ENCODE peak calls at places on chromosome 11, in five cellular contexts. One of them, this sample, is unnamed.

GRCh38 chr11:22432331-22433065 is 94.3 kb downstream of the SLC17A6 start:
- DNase-seq in GM12892: no peak
- DNase-seq in H1: peak; percentile 69
- DNase-seq in HepG2: no peak
- DNase-seq in K562: no peak
- DNase-seq in this sample: peak; percentile 8

GRCh38 chr11:69327741-69328191 is 33.8 kb downstream of the MYEOV start:
- DNase-seq in H1: no peak
- DNase-seq in GM12892: no peak
- DNase-seq in K562: no peak
- DNase-seq in HepG2: no peak
- DNase-seq in this sample: no peak

GRCh38 chr11:61690706-61691377 is 10.7 kb downstream of the DAGLA start:
- DNase-seq in K562: no peak
- DNase-seq in GM12892: no peak
- DNase-seq in HepG2: no peak
- DNase-seq in H1: no peak
- DNase-seq in this sample: no peak

GRCh38 chr11:125968363-125968762 is 22.5 kb downstream of the VSIG10L2 start:
- DNase-seq in GM12892: no peak
- DNase-seq in HepG2: peak; percentile 70
- DNase-seq in H1: no peak
- DNase-seq in K562: no peak
- DNase-seq in this sample: no peak

GRCh38 chr11:3747704-3748103 is 49.6 kb downstream of the NUP98 start:
- DNase-seq in H1: no peak
- DNase-seq in GM12892: no peak
- DNase-seq in HepG2: no peak
- DNase-seq in K562: no peak
- DNase-seq in this sample: no peak

GRCh38 chr11:124174001-124174400 is 9.1 kb upstream of the OR10D3 start:
- DNase-seq in GM12892: no peak
- DNase-seq in K562: peak; percentile 38
- DNase-seq in H1: no peak
- DNase-seq in HepG2: peak; percentile 47
- DNase-seq in this sample: no peak

GRCh38 chr11:34050967-34051348 is 573 bp upstream of the CAPRIN1 start:
- DNase-seq in GM12892: no peak
- DNase-seq in HepG2: peak; percentile 28
- DNase-seq in K562: no peak
- DNase-seq in H1: no peak
- DNase-seq in this sample: peak; percentile 20

GRCh38 chr11:37506516-37506915 is 908.5 kb upstream of the RAG2 start:
- DNase-seq in HepG2: no peak
- DNase-seq in GM12892: no peak
- DNase-seq in H1: no peak
- DNase-seq in K562: no peak
- DNase-seq in this sample: no peak

GRCh38 chr11:108586600-108586999 is 7.0 kb downstream of the EXPH5 start:
- DNase-seq in GM12892: no peak
- DNase-seq in H1: no peak
- DNase-seq in K562: no peak
- DNase-seq in HepG2: no peak
- DNase-seq in this sample: no peak

DNA sequence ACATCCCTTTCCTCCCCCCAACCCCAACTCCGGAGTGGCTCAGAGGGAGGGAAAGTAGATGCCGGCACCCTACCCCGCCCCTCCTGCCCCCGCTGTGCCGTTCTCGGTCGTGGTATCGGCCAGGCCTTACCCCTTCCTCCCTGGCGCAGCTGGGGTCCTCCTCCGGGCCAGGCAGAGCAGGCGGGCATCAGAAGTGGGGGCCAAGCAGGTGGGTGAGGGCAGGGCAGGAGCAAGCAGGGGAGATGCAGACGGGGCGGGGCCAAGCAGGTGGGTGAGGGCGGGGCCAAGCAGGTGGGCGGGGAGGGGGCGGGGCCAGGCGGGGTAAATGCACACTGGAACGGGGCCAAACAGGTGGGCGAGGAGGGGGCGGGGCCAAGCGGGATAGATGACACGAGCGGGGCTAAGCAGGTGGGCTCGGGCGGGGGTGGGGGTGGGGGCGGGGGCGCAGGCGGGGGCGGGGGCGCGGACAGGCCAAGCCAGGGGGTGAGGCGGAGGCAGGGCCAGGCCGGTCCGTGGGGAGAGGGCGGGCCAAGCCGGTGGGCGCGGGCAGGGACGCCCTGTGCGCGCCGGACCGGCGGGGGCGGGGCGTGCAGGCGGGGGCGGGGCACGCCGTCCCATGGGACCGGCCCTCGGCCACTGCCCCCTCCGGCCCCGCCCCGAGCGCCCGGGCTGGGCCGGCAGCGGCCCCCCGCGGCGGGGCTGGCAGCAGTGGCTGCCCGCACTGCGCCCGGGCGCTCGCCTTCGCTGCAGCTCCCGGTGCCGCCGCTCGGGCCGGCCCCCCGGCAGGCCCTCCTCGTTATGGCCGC is at the start of the genes KCNQ1 and TRPM5:
- DNase-seq in HepG2: no peak
- DNase-seq in GM12892: no peak
- DNase-seq in H1: peak; percentile 84
- DNase-seq in K562: peak; percentile 98
- DNase-seq in this sample: no peak
- TF ChIP-seq POLR2AphosphoS5 in HepG2: no peak
- TF ChIP-seq POLR2AphosphoS5 in GM12892: no peak
- TF ChIP-seq POLR2AphosphoS5 in H1: no peak
- TF ChIP-seq POLR2AphosphoS5 in K562: no peak
- TF ChIP-seq POLR2AphosphoS5 in this sample: no peak

GRCh38 chr11:95089620-95090542 is at the start of gene ENDOD1:
- DNase-seq in GM12892: peak; percentile 82
- DNase-seq in K562: peak; percentile 89
- DNase-seq in HepG2: peak; percentile 57
- DNase-seq in H1: peak; percentile 83
- DNase-seq in this sample: peak; percentile 78
- TF ChIP-seq POLR2A in GM12892: peak; percentile 86
- TF ChIP-seq POLR2A in K562: no peak
- TF ChIP-seq POLR2A in HepG2: no peak
- TF ChIP-seq POLR2A in H1: no peak
- TF ChIP-seq POLR2A in this sample: peak; percentile 62

DNA sequence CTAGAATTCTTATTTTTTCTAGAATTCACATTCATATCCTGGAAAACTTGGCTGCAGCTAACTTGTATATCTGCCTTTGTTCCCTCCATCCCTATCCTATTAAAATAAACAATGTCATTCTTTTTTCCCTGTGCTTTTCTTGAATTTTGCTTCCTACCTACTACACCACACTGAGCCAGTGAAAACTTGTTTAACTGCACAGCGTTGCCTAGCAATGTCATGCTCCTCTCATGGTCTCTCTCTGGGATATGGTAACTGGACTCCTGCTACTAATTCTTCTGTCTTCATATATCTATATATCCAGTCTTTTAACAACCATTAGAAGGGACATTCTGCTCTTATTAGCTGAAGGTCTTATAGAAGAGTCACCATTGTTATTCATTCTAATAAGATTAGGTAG is 434.4 kb downstream of the METTL15 start:
- DNase-seq in HepG2: no peak
- DNase-seq in GM12892: no peak
- DNase-seq in H1: no peak
- DNase-seq in K562: no peak
- DNase-seq in this sample: no peak
- TF ChIP-seq TAF1 in HepG2: no peak
- TF ChIP-seq TAF1 in GM12892: no peak
- TF ChIP-seq TAF1 in H1: no peak
- TF ChIP-seq TAF1 in K562: no peak
- TF ChIP-seq TAF1 in this sample: no peak

GRCh38 chr11:217704-218103 is 10.2 kb downstream of the RIC8A start:
- DNase-seq in H1: no peak
- DNase-seq in HepG2: no peak
- DNase-seq in GM12892: no peak
- DNase-seq in K562: no peak
- DNase-seq in this sample: no peak

GRCh38 chr11:214083-214482 is 6.6 kb downstream of the RIC8A start:
- DNase-seq in HepG2: no peak
- DNase-seq in GM12892: no peak
- DNase-seq in H1: no peak
- DNase-seq in K562: no peak
- DNase-seq in this sample: no peak

GRCh38 chr11:213111-213510 is 5.6 kb downstream of the RIC8A start:
- DNase-seq in HepG2: no peak
- DNase-seq in GM12892: no peak
- DNase-seq in H1: no peak
- DNase-seq in K562: no peak
- DNase-seq in this sample: no peak

GRCh38 chr11:216081-216974 is 8.8 kb downstream of the RIC8A start:
- DNase-seq in K562: no peak
- DNase-seq in H1: no peak
- DNase-seq in GM12892: no peak
- DNase-seq in HepG2: peak; percentile 64
- DNase-seq in this sample: no peak

DNA sequence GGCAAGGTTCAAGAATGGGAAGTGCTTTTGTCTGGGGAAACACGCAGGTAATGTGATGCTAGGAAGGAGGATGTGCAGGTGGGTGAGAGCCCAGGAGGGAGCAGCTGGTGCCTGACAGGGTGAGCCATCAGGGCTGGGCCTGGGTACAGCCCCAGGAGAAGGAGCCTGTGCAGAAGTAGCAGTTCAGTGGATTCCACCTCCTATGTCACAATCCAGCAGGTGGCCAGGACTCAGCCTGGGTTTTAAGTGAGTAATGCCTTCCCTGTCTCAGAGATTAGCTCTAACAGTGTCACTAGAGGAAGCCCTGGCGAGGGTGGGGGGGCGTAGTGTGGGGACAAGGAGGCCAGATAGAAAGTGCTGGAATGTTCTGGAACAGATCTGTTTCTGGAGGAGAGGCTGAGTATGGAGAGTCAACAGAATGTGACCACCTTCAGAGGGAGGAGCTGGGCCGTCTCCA is 8.1 kb downstream of the RIC8A start:
- DNase-seq in H1: no peak
- DNase-seq in GM12892: no peak
- DNase-seq in K562: no peak
- DNase-seq in HepG2: no peak
- DNase-seq in this sample: no peak
- TF ChIP-seq POLR2AphosphoS5 in H1: no peak
- TF ChIP-seq POLR2AphosphoS5 in GM12892: no peak
- TF ChIP-seq POLR2AphosphoS5 in K562: no peak
- TF ChIP-seq POLR2AphosphoS5 in HepG2: no peak
- TF ChIP-seq POLR2AphosphoS5 in this sample: peak; percentile 28

GRCh38 chr11:64305691-64306562 is 603 bp downstream of the ESRRA start:
- DNase-seq in HepG2: peak; percentile 77
- DNase-seq in K562: peak; percentile 80
- DNase-seq in GM12892: no peak
- DNase-seq in H1: peak; percentile 87
- DNase-seq in this sample: no peak
- TF ChIP-seq POLR2A in HepG2: peak; percentile 67
- TF ChIP-seq POLR2A in K562: peak; percentile 78
- TF ChIP-seq POLR2A in GM12892: peak; percentile 58
- TF ChIP-seq POLR2A in H1: no peak
- TF ChIP-seq POLR2A in this sample: peak; percentile 2

This sample was measured in GM12891.